ENCODE peak calls at places on chromosomes 2 and 18, in six cellular contexts. D is psoas muscle, F is upper lobe of right lung, S is BE2C, J is GM12878, Q is K562. L is an unnamed sample.

GRCh38 chr2:42099431-42100173 is 51.8 kb downstream of the PKDCC start:
- DNase-seq in S (no peak), Q (no peak), J (no peak), D (no peak), F (no peak), L (no peak)

GRCh38 chr18:45802814-45803492 is 22.5 kb upstream of the SIGLEC15 start:
- DNase-seq in Q (no peak), D (no peak), S (no peak), F (no peak), J (no peak), L (peak; percentile 98)

GRCh38 chr2:156456616-156457015 is 20.4 kb downstream of the GPD2 start:
- DNase-seq in F (no peak), J (peak; percentile 78), Q (no peak), S (no peak), D (no peak), L (no peak)

GRCh38 chr2:22253171-22253570 is 1129.4 kb downstream of the TDRD15 start:
- DNase-seq in Q (no peak), S (no peak), F (no peak), J (no peak), D (no peak), L (no peak)

GRCh38 chr2:26892133-26892532 is 44.2 kb downstream of the DPYSL5 start:
- DNase-seq in D (no peak), S (no peak), F (no peak), Q (no peak), J (no peak), L (peak; percentile 31)

GRCh38 chr2:11716689-11717321 is 29.6 kb upstream of the LPIN1 start:
- DNase-seq in F (no peak), Q (no peak), J (no peak), D (no peak), S (no peak), L (no peak)

GRCh38 chr2:18047896-18048657 is 169.6 kb downstream of the KCNS3 start:
- DNase-seq in Q (no peak), S (peak; percentile 12), D (peak; percentile 76), F (no peak), J (no peak), L (peak; percentile 22)

GRCh38 chr18:75344161-75344560 is 83.3 kb downstream of the SMIM21 start:
- DNase-seq in S (no peak), Q (no peak), D (no peak), J (no peak), F (no peak), L (no peak)

GRCh38 chr2:186346216-186346615 is 139.8 kb upstream of the ZC3H15 start:
- DNase-seq in J (no peak), S (no peak), Q (no peak), D (no peak), F (no peak), L (no peak)

GRCh38 chr2:149090706-149091105 is 52.2 kb downstream of the LYPD6B start:
- DNase-seq in J (no peak), F (no peak), Q (no peak), S (no peak), D (no peak), L (no peak)

GRCh38 chr2:45962522-45962921 is 311.0 kb downstream of the PRKCE start:
- DNase-seq in J (no peak), F (peak; percentile 70), Q (no peak), D (peak; percentile 68), S (peak; percentile 77), L (no peak)

GRCh38 chr2:70686577-70687460 is 81.2 kb downstream of the ADD2 start:
- DNase-seq in Q (peak; percentile 94), D (no peak), J (no peak), F (peak; percentile 58), S (peak; percentile 63), L (no peak)

GRCh38 chr2:159613515-159614336 is 2.6 kb downstream of the BAZ2B start:
- DNase-seq in D (no peak), J (no peak), S (no peak), F (no peak), Q (no peak), L (no peak)

GRCh38 chr2:63053235-63053888 is 2.7 kb downstream of the OTX1 start:
- DNase-seq in Q (no peak), S (no peak), D (no peak), J (no peak), F (no peak), L (no peak)

GRCh38 chr2:63052411-63053234 is 2.0 kb downstream of the OTX1 start:
- DNase-seq in F (no peak), D (no peak), Q (no peak), S (no peak), J (no peak), L (no peak)

GRCh38 chr2:63050186-63050915 is at the start of gene OTX1:
- DNase-seq in F (peak; percentile 83), S (no peak), J (peak; percentile 41), D (peak; percentile 67), Q (peak; percentile 97), L (peak; percentile 22)

GRCh38 chr2:63050916-63051794 is 525 bp downstream of the OTX1 start:
- DNase-seq in S (no peak), D (no peak), Q (peak; percentile 38), J (no peak), F (no peak), L (no peak)

GRCh38 chr2:63051795-63052333 is 1.2 kb downstream of the OTX1 start:
- DNase-seq in J (no peak), F (no peak), D (no peak), S (no peak), Q (no peak), L (no peak)
- H3K4me3 ChIP-seq in J (peak overlapping the region; percentile 83), F (no peak overlapping the region), D (no peak overlapping the region), S (no peak overlapping the region), Q (peak overlapping the region; percentile 88), L (no peak overlapping the region)

GRCh38 chr2:73862987-73863386 is 29.8 kb upstream of the ACTG2 start:
- DNase-seq in Q (no peak), D (no peak), F (no peak), S (no peak), J (no peak), L (no peak)

GRCh38 chr2:73870084-73870483 is 22.7 kb upstream of the ACTG2 start:
- DNase-seq in Q (no peak), J (no peak), F (no peak), S (no peak), D (no peak), L (no peak)

GRCh38 chr2:73868204-73868978 is 24.4 kb upstream of the ACTG2 start:
- DNase-seq in F (no peak), S (no peak), Q (no peak), D (no peak), J (no peak), L (no peak)
- TF ChIP-seq CTCF in F (no peak), S (no peak), Q (no peak), D (no peak), J (no peak), L (no peak)

DNA sequence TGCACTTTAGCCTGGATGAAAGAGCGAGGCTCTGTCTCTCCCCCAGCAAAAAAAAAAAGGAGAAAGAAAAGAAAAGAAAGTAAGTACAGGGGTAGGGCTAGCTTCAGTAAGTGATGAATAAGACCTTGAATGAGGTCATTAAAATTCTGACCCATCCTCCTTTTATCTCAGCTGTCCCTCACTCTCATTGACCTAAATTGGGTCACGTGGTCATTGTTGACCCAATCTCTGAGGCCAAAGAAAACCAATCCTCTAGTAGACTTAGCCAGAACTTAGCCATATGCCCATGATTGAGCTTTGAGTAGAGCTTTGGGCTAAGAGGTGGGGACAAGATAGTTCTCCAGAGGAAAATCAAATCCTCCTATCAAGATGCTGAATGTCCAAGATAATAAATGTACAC is 149.3 kb downstream of the PDE11A start:
- DNase-seq in F (no peak), S (no peak), D (no peak), Q (no peak), J (no peak), L (no peak)
- H3K4me3 ChIP-seq in F (no peak overlapping the region), S (no peak overlapping the region), D (no peak overlapping the region), Q (no peak overlapping the region), J (no peak overlapping the region), L (no peak overlapping the region)

DNA sequence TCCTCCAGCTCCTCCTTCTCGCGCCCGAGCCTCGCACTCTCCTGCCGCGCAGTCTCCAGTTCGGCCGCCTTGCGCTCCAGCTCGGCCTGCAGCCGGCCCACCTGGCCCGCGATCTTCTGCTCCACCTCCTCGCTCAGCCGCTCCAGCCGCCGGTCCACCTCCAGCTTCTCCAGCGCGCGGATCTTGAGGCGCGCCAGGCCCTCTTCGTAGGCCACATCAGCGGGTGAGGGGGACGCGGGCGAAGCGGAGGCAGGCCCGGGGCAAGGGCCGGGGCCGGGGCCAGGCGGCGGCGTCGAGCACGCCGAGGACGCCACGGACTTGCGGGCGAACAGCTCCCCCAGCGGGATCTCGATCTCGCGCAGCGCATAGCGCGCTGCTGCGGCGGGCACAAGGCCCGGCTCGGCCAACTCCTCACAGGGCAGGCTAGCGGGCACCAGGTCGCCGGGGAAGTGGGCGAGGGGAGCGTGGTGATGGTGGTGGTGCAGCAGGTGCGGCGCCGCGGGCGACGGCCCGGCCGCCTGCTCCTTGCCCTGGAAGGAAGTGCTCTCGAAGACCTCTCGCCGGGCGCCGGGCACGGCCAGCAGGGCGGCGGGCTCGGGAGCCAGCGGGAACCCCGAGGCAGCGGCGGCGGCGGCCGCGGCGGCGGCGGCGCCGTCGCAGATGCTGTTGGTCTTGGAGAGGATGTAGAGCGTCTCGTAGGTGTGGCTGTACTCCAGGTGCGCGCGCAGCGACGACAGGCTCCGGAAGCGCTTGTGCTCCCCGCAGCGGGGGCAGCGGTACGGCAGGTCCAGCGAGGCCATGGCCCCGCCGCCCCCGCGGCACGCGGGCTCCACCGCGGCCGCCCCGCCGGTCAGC is 15.2 kb downstream of the FBXO41 start:
- DNase-seq in F (peak; percentile 73), Q (no peak), S (no peak), D (peak; percentile 50), J (no peak), L (no peak)
- TF ChIP-seq CTCF in F (no peak), Q (no peak), S (no peak), D (peak; percentile 6), J (peak; percentile 8), L (peak; percentile 16)

DNA sequence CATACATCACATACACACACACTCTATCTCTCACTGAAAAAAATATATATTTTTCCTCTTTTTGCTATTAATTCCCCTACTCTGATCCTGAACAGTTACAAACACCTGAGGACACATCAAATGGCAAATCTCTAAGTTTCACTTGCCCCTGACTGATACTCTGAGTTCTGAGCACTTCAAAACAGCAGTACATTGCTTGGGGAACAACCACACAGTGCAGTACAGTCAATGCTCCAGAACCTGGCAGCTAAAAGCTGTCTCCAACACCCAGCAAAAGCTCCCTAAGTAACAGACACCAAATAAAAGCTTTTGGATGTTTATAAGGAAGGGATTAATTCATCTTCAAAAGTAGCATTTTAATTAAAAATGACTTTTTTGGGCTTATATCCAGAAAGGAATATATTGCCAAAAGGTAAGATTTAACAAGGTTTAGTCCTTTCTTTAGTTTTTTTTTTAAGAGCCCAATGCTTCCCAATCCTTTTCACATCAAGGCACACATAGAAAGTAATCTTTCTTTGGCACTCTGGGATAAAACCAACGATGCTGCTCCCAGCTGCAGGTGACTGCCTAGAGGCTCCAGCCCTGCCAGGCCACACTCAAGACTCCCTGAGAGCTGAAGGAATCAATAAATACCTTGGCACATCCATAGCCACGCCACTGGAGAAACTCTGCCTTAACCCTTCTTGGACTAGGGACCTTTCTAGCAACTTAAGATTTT is 164.9 kb upstream of the ZFP36L2 start:
- DNase-seq in J (no peak), S (no peak), D (no peak), Q (no peak), F (no peak), L (no peak)
- H3K4me3 ChIP-seq in J (no peak overlapping the region), S (no peak overlapping the region), D (no peak overlapping the region), Q (no peak overlapping the region), F (no peak overlapping the region), L (no peak overlapping the region)

GRCh38 chr2:135997380-135997779 is 12.0 kb upstream of the DARS1 start:
- DNase-seq in Q (no peak), F (peak; percentile 79), D (no peak), S (peak; percentile 73), J (no peak), L (no peak)
- TF ChIP-seq CTCF in Q (no peak), F (no peak), D (no peak), S (peak; percentile 60), J (peak; percentile 27), L (no peak)